ENCODE peak calls at places on chromosomes 6 and 20, in six cellular contexts. K is IMR-90; J is transverse colon; X is naive thymus-derived CD4-positive, alpha-beta T cell; M is A549; W is RWPE1. H is an unnamed sample.

GRCh38 chr20:37314099-37314498 is 24.6 kb downstream of the MANBAL start:
- DNase-seq in W (no peak), J (no peak), M (no peak), K (no peak), X (no peak), H (no peak)

GRCh38 chr6:68777956-68778355 is 142.9 kb downstream of the ADGRB3 start:
- DNase-seq in J (no peak), K (peak), M (no peak), X (no peak), W (peak), H (no peak)

GRCh38 chr6:156662025-156662445 is 115.1 kb upstream of the ARID1B start:
- DNase-seq in K (no peak), X (no peak), J (peak), W (no peak), M (peak), H (no peak)

GRCh38 chr6:28489366-28490190 is 26.0 kb downstream of the GPX6 start:
- DNase-seq in M (peak), W (peak), J (peak), X (peak), K (peak), H (no peak)

GRCh38 chr6:20755631-20756030 is 221.4 kb downstream of the CDKAL1 start:
- DNase-seq in J (no peak), M (no peak), X (no peak), K (peak), W (peak), H (no peak)

GRCh38 chr6:159842035-159842434 is 42.0 kb downstream of the PNLDC1 start:
- DNase-seq in W (no peak), K (no peak), X (no peak), M (peak), J (no peak), H (no peak)

GRCh38 chr20:49325981-49326380 is 48.1 kb upstream of the ZNFX1 start:
- DNase-seq in W (no peak), J (no peak), K (peak), X (no peak), M (no peak), H (no peak)

GRCh38 chr6:72248621-72249020 is 362.3 kb downstream of the RIMS1 start:
- DNase-seq in W (no peak), M (no peak), J (no peak), X (no peak), K (peak), H (no peak)

GRCh38 chr6:11766589-11767450 is 11.8 kb downstream of the ADTRP start:
- DNase-seq in K (peak), M (peak), W (peak), J (no peak), X (no peak), H (peak)

GRCh38 chr6:30683980-30684338 is 2.5 kb downstream of the PPP1R18 start:
- DNase-seq in M (no peak), K (no peak), X (no peak), W (no peak), J (no peak), H (no peak)

GRCh38 chr6:66421570-66421969 is 714.5 kb upstream of the EYS start:
- DNase-seq in X (no peak), M (peak), J (no peak), W (peak), K (no peak), H (no peak)

GRCh38 chr6:129683606-129684322 is 26.2 kb downstream of the ARHGAP18 start:
- DNase-seq in X (no peak), M (peak), W (peak), J (peak), K (peak), H (peak)

GRCh38 chr20:47455133-47456040 is 46.3 kb upstream of the NCOA3 start:
- DNase-seq in M (peak), W (no peak), J (no peak), X (no peak), K (no peak), H (no peak)

GRCh38 chr6:87199787-87200186 is 44.4 kb downstream of the ZNF292 start:
- DNase-seq in M (no peak), W (no peak), X (no peak), K (no peak), J (no peak), H (no peak)

DNA sequence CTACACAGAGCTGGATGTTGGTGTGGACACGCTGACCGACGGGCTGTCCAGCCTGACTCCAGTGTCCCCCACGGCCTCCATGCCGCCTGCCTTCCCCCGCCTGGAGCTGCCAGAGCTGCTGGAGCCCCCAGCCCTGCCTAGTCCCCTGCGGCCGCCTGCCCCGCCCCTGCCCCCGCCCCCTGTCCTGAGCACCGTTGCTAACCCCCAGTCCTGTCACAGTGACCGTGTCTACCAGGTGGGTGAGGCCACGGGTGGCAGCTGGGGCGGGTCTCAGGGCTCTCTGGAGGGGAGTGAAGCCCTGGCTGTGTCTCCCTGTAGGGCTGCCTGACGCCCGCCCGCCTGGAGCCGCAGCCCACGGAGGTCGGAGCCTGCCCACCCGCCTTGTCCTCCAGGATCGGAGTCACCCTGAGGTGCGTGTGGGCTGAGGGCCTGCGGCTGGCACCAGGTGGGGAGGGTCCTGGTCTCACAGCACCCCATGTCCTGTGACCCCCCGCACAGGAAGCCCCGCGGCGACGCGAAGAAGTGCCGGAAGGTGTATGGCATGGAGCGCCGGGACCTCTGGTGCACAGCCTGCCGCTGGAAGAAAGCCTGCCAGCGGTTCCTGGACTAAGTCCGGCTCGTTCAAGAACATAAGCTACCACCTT is 2.9 kb downstream of the SLC2A4RG start:
- DNase-seq in K (no peak), M (no peak), W (no peak), J (no peak), X (no peak), H (no peak)
- H3K27ac ChIP-seq in K (no peak), M (peak), W (peak), J (no peak), X (no peak), H (no peak)

DNA sequence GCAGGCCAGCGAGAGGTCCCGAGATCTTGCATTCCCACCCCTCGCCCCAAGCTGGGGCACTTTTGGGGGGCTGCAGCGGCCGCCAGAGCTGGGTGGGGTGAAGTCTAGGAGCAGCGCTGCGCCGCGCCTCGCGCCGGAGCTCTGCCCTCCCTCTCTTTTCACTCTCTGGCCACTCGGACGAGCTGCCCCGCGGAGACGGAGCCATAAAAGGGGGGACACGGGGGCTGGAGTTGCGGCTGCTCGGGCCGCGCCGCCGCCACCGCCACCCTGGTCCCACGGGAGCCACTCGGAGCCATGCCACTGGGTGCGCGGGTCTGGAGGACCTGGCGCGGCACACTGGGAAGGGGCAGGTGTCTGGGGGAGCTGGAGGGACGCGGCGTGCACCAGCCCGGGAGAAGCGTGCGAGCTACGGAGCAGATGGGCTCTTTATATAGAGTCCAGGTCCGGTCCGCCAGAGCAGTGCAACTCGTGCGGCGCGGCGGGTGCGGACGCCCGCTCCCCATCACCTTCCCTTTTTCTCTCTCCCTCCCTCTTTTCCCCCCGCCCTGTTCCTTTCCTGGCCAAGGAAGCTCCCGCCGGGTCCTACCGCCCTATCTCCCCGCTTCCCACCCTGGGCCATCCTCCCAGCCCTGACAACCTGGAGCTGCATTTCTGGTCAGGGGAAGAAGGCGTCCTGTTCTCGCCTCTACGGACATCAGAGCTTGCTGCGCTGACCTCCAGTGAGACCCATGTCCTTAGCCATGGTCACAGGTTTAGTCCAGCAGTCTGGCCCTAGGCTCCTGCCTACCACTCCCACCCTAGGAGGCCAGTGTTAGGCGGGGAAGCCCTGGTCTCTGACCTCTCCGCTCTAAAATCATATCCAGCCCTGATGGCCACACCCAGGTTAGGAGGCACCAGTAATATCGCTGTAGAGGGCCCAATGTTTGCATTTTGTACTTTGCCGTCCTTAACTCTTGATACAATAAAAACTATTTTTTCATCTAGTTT is 883 bp upstream of the HTR1B start:
- DNase-seq in J (no peak), X (no peak), W (peak), M (peak), K (no peak), H (no peak)
- H3K27ac ChIP-seq in J (no peak), X (no peak), W (peak), M (no peak), K (no peak), H (no peak)

GRCh38 chr6:26556263-26557070 is 18.3 kb downstream of the HMGN4 start:
- DNase-seq in X (no peak), J (no peak), M (peak), W (no peak), K (peak), H (peak)
- H3K27ac ChIP-seq in X (no peak), J (no peak), M (peak), W (no peak), K (no peak), H (peak)

GRCh38 chr20:31568041-31568731 is 36.9 kb upstream of the ID1 start:
- DNase-seq in X (no peak), W (no peak), M (no peak), K (peak), J (no peak), H (no peak)

GRCh38 chr20:31566332-31566657 is 38.8 kb upstream of the ID1 start:
- DNase-seq in X (no peak), M (no peak), K (no peak), W (no peak), J (no peak), H (no peak)

GRCh38 chr20:31567380-31567720 is 37.7 kb upstream of the ID1 start:
- DNase-seq in J (no peak), K (no peak), X (no peak), W (no peak), M (no peak), H (no peak)

GRCh38 chr20:31565699-31566331 is 39.3 kb upstream of the ID1 start:
- DNase-seq in W (peak), X (no peak), J (peak), K (no peak), M (peak), H (peak)

DNA sequence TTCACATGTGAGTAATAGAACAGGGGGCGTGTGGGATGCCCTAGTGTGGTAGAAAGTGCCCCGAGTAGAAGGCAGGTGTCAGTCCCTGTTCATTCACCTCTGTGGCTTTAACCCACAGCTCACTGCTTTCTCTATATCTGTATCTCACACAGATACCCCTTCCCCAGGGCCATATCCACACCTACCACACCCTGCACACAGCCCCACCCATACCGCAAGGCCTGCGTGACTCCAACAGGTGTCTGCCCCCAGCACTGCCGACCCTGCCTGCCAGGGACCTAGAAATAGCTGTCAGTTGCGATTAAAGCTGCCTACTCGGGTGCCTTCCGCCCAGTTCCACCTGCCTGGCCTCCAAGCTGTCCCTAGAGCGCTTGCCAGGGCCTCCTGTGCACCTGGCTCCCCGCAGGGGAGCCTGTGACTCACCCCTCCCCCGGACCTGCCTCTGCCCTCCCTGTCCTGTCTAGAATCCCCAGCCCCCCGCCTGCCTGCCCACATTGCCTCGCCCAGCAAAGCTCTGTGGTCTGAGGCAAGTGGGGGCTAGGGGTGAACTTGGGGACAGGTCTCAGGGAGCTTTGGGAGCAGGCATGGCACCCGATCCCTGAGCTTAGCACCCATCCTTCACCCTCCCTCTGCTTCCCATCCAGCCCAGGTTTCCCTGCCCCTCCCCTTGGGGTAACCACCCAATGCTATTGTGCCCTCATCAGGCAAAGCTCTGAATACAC is 38.3 kb upstream of the ID1 start:
- DNase-seq in J (peak), X (no peak), K (no peak), W (peak), M (no peak), H (no peak)
- H3K27ac ChIP-seq in J (peak), X (no peak), K (no peak), W (peak), M (peak), H (peak)

DNA sequence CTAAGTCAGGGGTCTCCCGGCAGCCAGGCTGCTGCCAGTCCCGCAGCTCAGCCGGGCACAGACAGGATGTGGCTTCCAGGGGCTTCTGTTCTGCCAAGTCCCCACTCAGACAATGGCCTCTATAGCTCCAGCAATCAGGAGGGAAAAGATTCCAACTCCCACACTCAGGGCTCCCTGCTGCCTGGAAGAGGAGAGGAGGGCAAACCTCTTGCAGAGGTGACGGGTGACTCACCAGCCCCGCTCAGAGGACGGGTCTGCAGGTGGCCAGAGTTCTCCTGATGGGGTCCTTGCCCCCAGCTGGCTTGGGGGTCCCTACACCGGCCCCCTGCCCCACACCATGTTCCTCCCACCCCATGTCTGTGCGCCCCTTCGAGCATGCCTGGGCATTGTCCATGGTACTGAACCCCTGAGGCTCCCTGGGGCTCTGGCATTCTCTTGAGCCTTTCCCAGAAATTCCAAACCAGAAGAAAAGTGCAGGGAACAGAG is 32.6 kb downstream of the NTSR1 start:
- DNase-seq in M (no peak), K (no peak), W (no peak), J (no peak), X (no peak), H (no peak)
- H3K27ac ChIP-seq in M (peak), K (peak), W (peak), J (peak), X (peak), H (no peak)

GRCh38 chr6:26276841-26277648 is 88.0 kb upstream of the BTN3A2 start:
- DNase-seq in J (no peak), K (no peak), M (no peak), X (no peak), W (no peak), H (no peak)
- H3K27ac ChIP-seq in J (no peak), K (no peak), M (no peak), X (no peak), W (no peak), H (no peak)